ENCODE peak calls at places on chromosomes 5 and 9, in four cellular contexts. One of them, this sample, is unnamed.

GRCh38 chr5:43369651-43370050 is 42.5 kb downstream of the CCL28 start:
- DNase-seq in HepG2: no peak
- DNase-seq in K562: no peak
- DNase-seq in GM12878: no peak
- DNase-seq in this sample: no peak

GRCh38 chr5:94181940-94182339 is 436.5 kb downstream of the KIAA0825 start:
- DNase-seq in HepG2: peak; percentile 13
- DNase-seq in K562: no peak
- DNase-seq in GM12878: no peak
- DNase-seq in this sample: no peak

GRCh38 chr9:18060304-18060934 is 413.5 kb upstream of the ADAMTSL1 start:
- DNase-seq in HepG2: no peak
- DNase-seq in K562: no peak
- DNase-seq in GM12878: no peak
- DNase-seq in this sample: peak; percentile 4

GRCh38 chr9:34501889-34502425 is 20.8 kb downstream of the ENHO start:
- DNase-seq in HepG2: peak; percentile 83
- DNase-seq in K562: no peak
- DNase-seq in GM12878: no peak
- DNase-seq in this sample: no peak

GRCh38 chr5:149680810-149681221 is 49.3 kb upstream of the PPARGC1B start:
- DNase-seq in HepG2: no peak
- DNase-seq in K562: no peak
- DNase-seq in GM12878: peak; percentile 84
- DNase-seq in this sample: no peak

GRCh38 chr9:121023064-121023463 is 27.0 kb downstream of the C5 start:
- DNase-seq in HepG2: peak; percentile 31
- DNase-seq in K562: no peak
- DNase-seq in GM12878: no peak
- DNase-seq in this sample: peak; percentile 23

GRCh38 chr5:104937591-104937990 is 1375.0 kb upstream of the NUDT12 start:
- DNase-seq in HepG2: no peak
- DNase-seq in K562: no peak
- DNase-seq in GM12878: no peak
- DNase-seq in this sample: no peak

GRCh38 chr5:57692582-57693487 is 210.2 kb upstream of the ACTBL2 start:
- DNase-seq in HepG2: peak; percentile 92
- DNase-seq in K562: peak; percentile 50
- DNase-seq in GM12878: no peak
- DNase-seq in this sample: no peak

GRCh38 chr5:170362102-170362501 is 27.1 kb downstream of the KCNMB1 start:
- DNase-seq in HepG2: no peak
- DNase-seq in K562: no peak
- DNase-seq in GM12878: no peak
- DNase-seq in this sample: no peak

GRCh38 chr5:128763324-128763723 is 202.0 kb upstream of the SLC27A6 start:
- DNase-seq in HepG2: no peak
- DNase-seq in K562: no peak
- DNase-seq in GM12878: no peak
- DNase-seq in this sample: no peak

GRCh38 chr9:91179237-91180138 is 182.2 kb downstream of the AUH start:
- DNase-seq in HepG2: no peak
- DNase-seq in K562: no peak
- DNase-seq in GM12878: no peak
- DNase-seq in this sample: no peak

GRCh38 chr9:121699271-121700164 is 48.1 kb downstream of the DAB2IP start:
- DNase-seq in HepG2: no peak
- DNase-seq in K562: no peak
- DNase-seq in GM12878: no peak
- DNase-seq in this sample: peak; percentile 74

GRCh38 chr9:122372856-122373845 is 2.3 kb downstream of the PTGS1 start:
- DNase-seq in HepG2: no peak
- DNase-seq in K562: no peak
- DNase-seq in GM12878: no peak
- DNase-seq in this sample: no peak

GRCh38 chr5:151126199-151126645 is 31.4 kb downstream of the ANXA6 start:
- DNase-seq in HepG2: peak; percentile 68
- DNase-seq in K562: peak; percentile 89
- DNase-seq in GM12878: peak; percentile 66
- DNase-seq in this sample: peak; percentile 75

GRCh38 chr9:111895996-111896941 is at the start of gene UGCG:
- DNase-seq in HepG2: peak; percentile 74
- DNase-seq in K562: peak; percentile 94
- DNase-seq in GM12878: no peak
- DNase-seq in this sample: peak; percentile 98

GRCh38 chr5:56440871-56441740 is 208.0 kb upstream of the ANKRD55 start:
- DNase-seq in HepG2: peak; percentile 96
- DNase-seq in K562: no peak
- DNase-seq in GM12878: no peak
- DNase-seq in this sample: no peak

GRCh38 chr5:113721171-113721570 is 207.7 kb downstream of the YTHDC2 start:
- DNase-seq in HepG2: no peak
- DNase-seq in K562: no peak
- DNase-seq in GM12878: no peak
- DNase-seq in this sample: no peak

GRCh38 chr9:129038109-129038852 is 1.9 kb downstream of the MIGA2 start:
- DNase-seq in HepG2: peak; percentile 62
- DNase-seq in K562: no peak
- DNase-seq in GM12878: no peak
- DNase-seq in this sample: no peak

GRCh38 chr9:133099726-133100517 is 21.1 kb downstream of the RALGDS start:
- DNase-seq in HepG2: no peak
- DNase-seq in K562: no peak
- DNase-seq in GM12878: no peak
- DNase-seq in this sample: no peak

GRCh38 chr5:34008721-34009120 is 871 bp upstream of the AMACR start:
- DNase-seq in HepG2: no peak
- DNase-seq in K562: no peak
- DNase-seq in GM12878: no peak
- DNase-seq in this sample: no peak

GRCh38 chr9:97759611-97760288 is 62.6 kb upstream of the XPA start:
- DNase-seq in HepG2: peak; percentile 96
- DNase-seq in K562: no peak
- DNase-seq in GM12878: no peak
- DNase-seq in this sample: no peak

GRCh38 chr9:31272456-31273295 is 1111.8 kb upstream of the ACO1 start:
- DNase-seq in HepG2: no peak
- DNase-seq in K562: no peak
- DNase-seq in GM12878: no peak
- DNase-seq in this sample: no peak

GRCh38 chr5:88509403-88509802 is 240.8 kb upstream of the TMEM161B start:
- DNase-seq in HepG2: no peak
- DNase-seq in K562: no peak
- DNase-seq in GM12878: no peak
- DNase-seq in this sample: no peak

GRCh38 chr5:23014251-23014650 is 161.1 kb upstream of the CDH12 start:
- DNase-seq in HepG2: no peak
- DNase-seq in K562: no peak
- DNase-seq in GM12878: no peak
- DNase-seq in this sample: no peak

GRCh38 chr9:33447404-33448158 is at the start of gene AQP3:
- DNase-seq in HepG2: peak; percentile 11
- DNase-seq in K562: peak; percentile 82
- DNase-seq in GM12878: no peak
- DNase-seq in this sample: peak; percentile 88

GRCh38 chr9:130845901-130846381 is 10.9 kb downstream of the ABL1 start:
- DNase-seq in HepG2: no peak
- DNase-seq in K562: peak; percentile 96
- DNase-seq in GM12878: no peak
- DNase-seq in this sample: peak; percentile 32
- TF ChIP-seq NFIC in HepG2: no peak
- TF ChIP-seq NFIC in K562: no peak
- TF ChIP-seq NFIC in GM12878: no peak
- TF ChIP-seq NFIC in this sample: no peak

GRCh38 chr9:107177857-107178256 is 105.2 kb upstream of the RAD23B start:
- DNase-seq in HepG2: no peak
- DNase-seq in K562: no peak
- DNase-seq in GM12878: no peak
- DNase-seq in this sample: no peak
- TF ChIP-seq REST in HepG2: no peak
- TF ChIP-seq REST in K562: no peak
- TF ChIP-seq REST in GM12878: peak; percentile 46
- TF ChIP-seq REST in this sample: peak; percentile 26

GRCh38 chr9:70079364-70080103 is 35.9 kb downstream of the MAMDC2 start:
- DNase-seq in HepG2: no peak
- DNase-seq in K562: no peak
- DNase-seq in GM12878: no peak
- DNase-seq in this sample: no peak

GRCh38 chr9:70085241-70085640 is 41.6 kb downstream of the MAMDC2 start:
- DNase-seq in HepG2: no peak
- DNase-seq in K562: no peak
- DNase-seq in GM12878: no peak
- DNase-seq in this sample: no peak

GRCh38 chr9:70081120-70081495 is 37.5 kb downstream of the MAMDC2 start:
- DNase-seq in HepG2: no peak
- DNase-seq in K562: no peak
- DNase-seq in GM12878: no peak
- DNase-seq in this sample: no peak

GRCh38 chr9:70080481-70081119 is 37.0 kb downstream of the MAMDC2 start:
- DNase-seq in HepG2: peak; percentile 3
- DNase-seq in K562: no peak
- DNase-seq in GM12878: no peak
- DNase-seq in this sample: no peak

GRCh38 chr9:70083429-70083828 is 39.8 kb downstream of the MAMDC2 start:
- DNase-seq in HepG2: no peak
- DNase-seq in K562: no peak
- DNase-seq in GM12878: no peak
- DNase-seq in this sample: no peak
- TF ChIP-seq NFIC in HepG2: no peak
- TF ChIP-seq NFIC in K562: no peak
- TF ChIP-seq NFIC in GM12878: no peak
- TF ChIP-seq NFIC in this sample: no peak

DNA sequence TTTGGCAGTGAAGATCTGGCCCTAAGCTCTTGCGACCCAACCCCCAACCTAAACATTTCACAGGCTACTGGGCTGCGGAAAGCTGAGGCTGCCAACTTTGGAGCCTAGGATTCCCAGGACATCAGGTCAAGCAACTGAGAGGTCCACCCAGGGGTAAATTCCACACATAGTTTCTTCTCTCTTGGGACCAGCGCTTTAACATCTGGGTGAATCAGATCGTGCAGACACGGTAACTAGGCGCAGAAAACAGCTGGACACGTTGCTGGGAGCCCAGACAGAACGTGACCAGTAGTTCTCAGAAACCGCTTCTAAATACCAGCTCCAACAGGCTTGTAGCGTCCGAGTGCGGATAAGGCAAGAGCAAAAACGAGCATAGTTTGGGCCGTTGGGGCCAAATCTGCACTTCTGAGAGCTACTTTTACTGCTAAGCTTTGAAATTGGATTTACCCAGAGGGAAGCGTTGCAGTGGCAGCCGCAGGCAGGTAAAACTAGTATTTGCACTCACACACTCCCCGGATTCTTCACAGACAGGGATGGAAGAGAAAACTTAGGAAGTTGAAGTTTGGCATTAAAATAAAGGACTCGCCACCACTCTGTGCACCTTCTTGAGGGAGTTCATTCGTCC is 11.8 kb downstream of the ITGA1 start:
- DNase-seq in HepG2: peak; percentile 72
- DNase-seq in K562: peak; percentile 12
- DNase-seq in GM12878: no peak
- DNase-seq in this sample: peak; percentile 23
- TF ChIP-seq REST in HepG2: no peak
- TF ChIP-seq REST in K562: no peak
- TF ChIP-seq REST in GM12878: no peak
- TF ChIP-seq REST in this sample: no peak

GRCh38 chr9:137478613-137479314 is 19.6 kb upstream of the NSMF start:
- DNase-seq in HepG2: no peak
- DNase-seq in K562: no peak
- DNase-seq in GM12878: no peak
- DNase-seq in this sample: peak; percentile 48
- TF ChIP-seq NFIC in HepG2: no peak
- TF ChIP-seq NFIC in K562: no peak
- TF ChIP-seq NFIC in GM12878: no peak
- TF ChIP-seq NFIC in this sample: no peak

This sample was measured in SK-N-SH.